ENCODE peak calls at places on chromosome 1, in nine cellular contexts. E is BJ; V is activated CD4-positive, CD25-positive, alpha-beta regulatory T cell treated with anti-CD3 and anti-CD28 coated beads, Interleukin-2, amount 50 U/mL, for 72 hours; Y is NAMALWA; X is NCI-H2081; J is AML-193; Q is progenitor cell of endocrine pancreas; S is stimulated activated CD4-positive, alpha-beta T cell treated with anti-CD3 and anti-CD28 coated beads, Interleukin-15, amount 100 ng/mL, for 1 hour; R is fibroblast of mammary gland. B is an unnamed sample.

GRCh38 chr1:9927259-9927658 is 15.9 kb downstream of the LZIC start:
- DNase-seq in J (no peak), E (no peak), X (no peak), R (no peak), Q (no peak), V (no peak), Y (no peak), S (no peak), B (no peak)

GRCh38 chr1:12185556-12186276 is 18.9 kb downstream of the TNFRSF1B start:
- DNase-seq in J (no peak), E (no peak), R (no peak), X (no peak), S (no peak), Q (no peak), V (no peak), Y (no peak), B (no peak)

GRCh38 chr1:7511381-7511780 is 259.7 kb upstream of the VAMP3 start:
- DNase-seq in X (no peak), J (no peak), V (no peak), R (no peak), E (no peak), S (no peak), Q (no peak), Y (no peak), B (no peak)

GRCh38 chr1:22105611-22106207 is 37.2 kb downstream of the WNT4 start:
- DNase-seq in X (peak), R (peak), V (no peak), Y (peak), J (peak), S (no peak), E (no peak), Q (no peak), B (peak)

GRCh38 chr1:32464191-32464715 is 619 bp upstream of the ZBTB8B start:
- DNase-seq in V (no peak), Q (no peak), E (no peak), R (no peak), Y (no peak), X (no peak), J (no peak), S (no peak), B (no peak)

GRCh38 chr1:54222711-54223110 is 22.7 kb downstream of the MRPL37 start:
- DNase-seq in J (no peak), R (no peak), Q (no peak), X (no peak), Y (no peak), E (no peak), S (no peak), V (no peak), B (no peak)

GRCh38 chr1:12196641-12197482 is 30.1 kb downstream of the TNFRSF1B start:
- DNase-seq in S (no peak), V (no peak), Y (no peak), E (no peak), Q (no peak), R (no peak), J (peak), X (no peak), B (peak)

GRCh38 chr1:240765732-240766363 is 153.9 kb upstream of the GREM2 start:
- DNase-seq in R (peak), Y (no peak), V (no peak), S (no peak), J (no peak), Q (no peak), E (peak), X (no peak), B (no peak)

GRCh38 chr1:10665930-10666850 is 130.3 kb downstream of the CASZ1 start:
- DNase-seq in X (no peak), Q (no peak), S (no peak), Y (no peak), J (no peak), V (no peak), E (no peak), R (no peak), B (no peak)

GRCh38 chr1:215518594-215518993 is 48.5 kb upstream of the KCTD3 start:
- DNase-seq in Q (no peak), Y (no peak), J (no peak), V (no peak), E (no peak), S (no peak), R (no peak), X (no peak), B (no peak)

GRCh38 chr1:56397811-56398231 is 181.5 kb downstream of the PLPP3 start:
- DNase-seq in Y (no peak), X (no peak), S (no peak), E (peak), V (no peak), J (no peak), Q (no peak), R (peak), B (no peak)

GRCh38 chr1:45621895-45622266 is 2.0 kb downstream of the CCDC17 start:
- DNase-seq in V (no peak), E (no peak), X (no peak), R (no peak), Q (no peak), J (no peak), Y (peak), S (no peak), B (no peak)

GRCh38 chr1:119631433-119632102 is 16.5 kb downstream of the ZNF697 start:
- DNase-seq in E (no peak), R (peak), J (no peak), V (no peak), Q (no peak), X (peak), Y (no peak), S (no peak), B (no peak)

GRCh38 chr1:38029725-38030511 is 16.7 kb downstream of the POU3F1 start:
- DNase-seq in X (no peak), E (no peak), S (no peak), Y (no peak), J (no peak), R (peak), V (peak), Q (no peak), B (no peak)